ENCODE peak calls at places on chromosomes 5 and 9, in ten cellular contexts. One of them, this sample, is unnamed.

GRCh38 chr9:4796988-4797956 is 4.5 kb downstream of the RCL1 start:
- DNase-seq in CD4-positive, alpha-beta memory T cell: no peak
- DNase-seq in HEK293T: peak
- DNase-seq in activated naive CD4-positive, alpha-beta T cell: no peak
- DNase-seq in NCI-H510A treated with DMSO at 0.1 percent for 48 hours: no peak
- DNase-seq in activated B cell treated with CpG ODN at 0.5 μM for 24 hours: no peak
- DNase-seq in EL: peak
- DNase-seq in astrocyte of the spinal cord: peak
- DNase-seq in stimulated activated CD4-positive, alpha-beta T cell treated with anti-CD3 and anti-CD28 coated beads, Interleukin-15, amount 100 ng/mL, for 24 hours: peak
- DNase-seq in spleen: no peak
- DNase-seq in this sample: no peak

GRCh38 chr9:94250456-94250855 is 8.6 kb upstream of the ZNF169 start:
- DNase-seq in CD4-positive, alpha-beta memory T cell: peak
- DNase-seq in HEK293T: no peak
- DNase-seq in activated naive CD4-positive, alpha-beta T cell: no peak
- DNase-seq in NCI-H510A treated with DMSO at 0.1 percent for 48 hours: no peak
- DNase-seq in activated B cell treated with CpG ODN at 0.5 μM for 24 hours: no peak
- DNase-seq in EL: peak
- DNase-seq in astrocyte of the spinal cord: no peak
- DNase-seq in stimulated activated CD4-positive, alpha-beta T cell treated with anti-CD3 and anti-CD28 coated beads, Interleukin-15, amount 100 ng/mL, for 24 hours: no peak
- DNase-seq in spleen: no peak
- DNase-seq in this sample: no peak

GRCh38 chr9:8693147-8693921 is 893.8 kb upstream of the DMAC1 start:
- DNase-seq in CD4-positive, alpha-beta memory T cell: no peak
- DNase-seq in HEK293T: no peak
- DNase-seq in activated naive CD4-positive, alpha-beta T cell: no peak
- DNase-seq in NCI-H510A treated with DMSO at 0.1 percent for 48 hours: no peak
- DNase-seq in activated B cell treated with CpG ODN at 0.5 μM for 24 hours: no peak
- DNase-seq in EL: no peak
- DNase-seq in astrocyte of the spinal cord: no peak
- DNase-seq in stimulated activated CD4-positive, alpha-beta T cell treated with anti-CD3 and anti-CD28 coated beads, Interleukin-15, amount 100 ng/mL, for 24 hours: no peak
- DNase-seq in spleen: no peak
- DNase-seq in this sample: no peak

GRCh38 chr5:58999804-59000595 is 417.1 kb downstream of the RAB3C start:
- DNase-seq in CD4-positive, alpha-beta memory T cell: no peak
- DNase-seq in HEK293T: peak
- DNase-seq in activated naive CD4-positive, alpha-beta T cell: no peak
- DNase-seq in NCI-H510A treated with DMSO at 0.1 percent for 48 hours: no peak
- DNase-seq in activated B cell treated with CpG ODN at 0.5 μM for 24 hours: no peak
- DNase-seq in EL: no peak
- DNase-seq in astrocyte of the spinal cord: no peak
- DNase-seq in stimulated activated CD4-positive, alpha-beta T cell treated with anti-CD3 and anti-CD28 coated beads, Interleukin-15, amount 100 ng/mL, for 24 hours: no peak
- DNase-seq in spleen: no peak
- DNase-seq in this sample: peak

GRCh38 chr9:69044226-69045219 is 9.0 kb downstream of the FXN start:
- DNase-seq in CD4-positive, alpha-beta memory T cell: no peak
- DNase-seq in HEK293T: no peak
- DNase-seq in activated naive CD4-positive, alpha-beta T cell: no peak
- DNase-seq in NCI-H510A treated with DMSO at 0.1 percent for 48 hours: peak
- DNase-seq in activated B cell treated with CpG ODN at 0.5 μM for 24 hours: no peak
- DNase-seq in EL: peak
- DNase-seq in astrocyte of the spinal cord: peak
- DNase-seq in stimulated activated CD4-positive, alpha-beta T cell treated with anti-CD3 and anti-CD28 coated beads, Interleukin-15, amount 100 ng/mL, for 24 hours: no peak
- DNase-seq in spleen: no peak
- DNase-seq in this sample: no peak

GRCh38 chr5:151574597-151574996 is 16.5 kb downstream of the FAT2 start:
- DNase-seq in CD4-positive, alpha-beta memory T cell: no peak
- DNase-seq in HEK293T: no peak
- DNase-seq in activated naive CD4-positive, alpha-beta T cell: no peak
- DNase-seq in NCI-H510A treated with DMSO at 0.1 percent for 48 hours: no peak
- DNase-seq in activated B cell treated with CpG ODN at 0.5 μM for 24 hours: no peak
- DNase-seq in EL: no peak
- DNase-seq in astrocyte of the spinal cord: no peak
- DNase-seq in stimulated activated CD4-positive, alpha-beta T cell treated with anti-CD3 and anti-CD28 coated beads, Interleukin-15, amount 100 ng/mL, for 24 hours: no peak
- DNase-seq in spleen: no peak
- DNase-seq in this sample: no peak

GRCh38 chr5:67246108-67246507 is 49.5 kb upstream of the CD180 start:
- DNase-seq in CD4-positive, alpha-beta memory T cell: peak
- DNase-seq in HEK293T: peak
- DNase-seq in activated naive CD4-positive, alpha-beta T cell: no peak
- DNase-seq in NCI-H510A treated with DMSO at 0.1 percent for 48 hours: peak
- DNase-seq in activated B cell treated with CpG ODN at 0.5 μM for 24 hours: no peak
- DNase-seq in EL: peak
- DNase-seq in astrocyte of the spinal cord: peak
- DNase-seq in stimulated activated CD4-positive, alpha-beta T cell treated with anti-CD3 and anti-CD28 coated beads, Interleukin-15, amount 100 ng/mL, for 24 hours: no peak
- DNase-seq in spleen: no peak
- DNase-seq in this sample: peak

GRCh38 chr5:146662229-146662628 is 146.2 kb upstream of the GPR151 start:
- DNase-seq in CD4-positive, alpha-beta memory T cell: peak
- DNase-seq in HEK293T: no peak
- DNase-seq in activated naive CD4-positive, alpha-beta T cell: no peak
- DNase-seq in NCI-H510A treated with DMSO at 0.1 percent for 48 hours: no peak
- DNase-seq in activated B cell treated with CpG ODN at 0.5 μM for 24 hours: no peak
- DNase-seq in EL: peak
- DNase-seq in astrocyte of the spinal cord: peak
- DNase-seq in stimulated activated CD4-positive, alpha-beta T cell treated with anti-CD3 and anti-CD28 coated beads, Interleukin-15, amount 100 ng/mL, for 24 hours: peak
- DNase-seq in spleen: no peak
- DNase-seq in this sample: no peak

GRCh38 chr5:126970517-126971017 is 59.8 kb downstream of the MARCHF3 start:
- DNase-seq in CD4-positive, alpha-beta memory T cell: no peak
- DNase-seq in HEK293T: no peak
- DNase-seq in activated naive CD4-positive, alpha-beta T cell: no peak
- DNase-seq in NCI-H510A treated with DMSO at 0.1 percent for 48 hours: no peak
- DNase-seq in activated B cell treated with CpG ODN at 0.5 μM for 24 hours: no peak
- DNase-seq in EL: peak
- DNase-seq in astrocyte of the spinal cord: peak
- DNase-seq in stimulated activated CD4-positive, alpha-beta T cell treated with anti-CD3 and anti-CD28 coated beads, Interleukin-15, amount 100 ng/mL, for 24 hours: no peak
- DNase-seq in spleen: no peak
- DNase-seq in this sample: no peak

GRCh38 chr5:1010641-1011046 is 2.0 kb downstream of the NKD2 start:
- DNase-seq in CD4-positive, alpha-beta memory T cell: no peak
- DNase-seq in HEK293T: no peak
- DNase-seq in activated naive CD4-positive, alpha-beta T cell: no peak
- DNase-seq in NCI-H510A treated with DMSO at 0.1 percent for 48 hours: peak
- DNase-seq in activated B cell treated with CpG ODN at 0.5 μM for 24 hours: no peak
- DNase-seq in EL: no peak
- DNase-seq in astrocyte of the spinal cord: no peak
- DNase-seq in stimulated activated CD4-positive, alpha-beta T cell treated with anti-CD3 and anti-CD28 coated beads, Interleukin-15, amount 100 ng/mL, for 24 hours: no peak
- DNase-seq in spleen: peak
- DNase-seq in this sample: no peak

GRCh38 chr9:133023117-133023890 is 7.5 kb upstream of the GTF3C5 start:
- DNase-seq in CD4-positive, alpha-beta memory T cell: no peak
- DNase-seq in HEK293T: no peak
- DNase-seq in activated naive CD4-positive, alpha-beta T cell: no peak
- DNase-seq in NCI-H510A treated with DMSO at 0.1 percent for 48 hours: no peak
- DNase-seq in activated B cell treated with CpG ODN at 0.5 μM for 24 hours: no peak
- DNase-seq in EL: no peak
- DNase-seq in astrocyte of the spinal cord: no peak
- DNase-seq in stimulated activated CD4-positive, alpha-beta T cell treated with anti-CD3 and anti-CD28 coated beads, Interleukin-15, amount 100 ng/mL, for 24 hours: peak
- DNase-seq in spleen: no peak
- DNase-seq in this sample: no peak

GRCh38 chr5:173925449-173926071 is 37.4 kb downstream of the CPEB4 start:
- DNase-seq in CD4-positive, alpha-beta memory T cell: peak
- DNase-seq in HEK293T: peak
- DNase-seq in activated naive CD4-positive, alpha-beta T cell: peak
- DNase-seq in NCI-H510A treated with DMSO at 0.1 percent for 48 hours: no peak
- DNase-seq in activated B cell treated with CpG ODN at 0.5 μM for 24 hours: no peak
- DNase-seq in EL: peak
- DNase-seq in astrocyte of the spinal cord: peak
- DNase-seq in stimulated activated CD4-positive, alpha-beta T cell treated with anti-CD3 and anti-CD28 coated beads, Interleukin-15, amount 100 ng/mL, for 24 hours: peak
- DNase-seq in spleen: peak
- DNase-seq in this sample: peak

GRCh38 chr5:151483176-151483575 is 35.8 kb downstream of the SLC36A1 start:
- DNase-seq in CD4-positive, alpha-beta memory T cell: no peak
- DNase-seq in HEK293T: no peak
- DNase-seq in activated naive CD4-positive, alpha-beta T cell: no peak
- DNase-seq in NCI-H510A treated with DMSO at 0.1 percent for 48 hours: no peak
- DNase-seq in activated B cell treated with CpG ODN at 0.5 μM for 24 hours: no peak
- DNase-seq in EL: no peak
- DNase-seq in astrocyte of the spinal cord: no peak
- DNase-seq in stimulated activated CD4-positive, alpha-beta T cell treated with anti-CD3 and anti-CD28 coated beads, Interleukin-15, amount 100 ng/mL, for 24 hours: no peak
- DNase-seq in spleen: no peak
- DNase-seq in this sample: no peak

GRCh38 chr5:149268928-149269557 is 2.6 kb upstream of the AFAP1L1 start:
- DNase-seq in CD4-positive, alpha-beta memory T cell: peak
- DNase-seq in HEK293T: peak
- DNase-seq in activated naive CD4-positive, alpha-beta T cell: no peak
- DNase-seq in NCI-H510A treated with DMSO at 0.1 percent for 48 hours: peak
- DNase-seq in activated B cell treated with CpG ODN at 0.5 μM for 24 hours: no peak
- DNase-seq in EL: peak
- DNase-seq in astrocyte of the spinal cord: peak
- DNase-seq in stimulated activated CD4-positive, alpha-beta T cell treated with anti-CD3 and anti-CD28 coated beads, Interleukin-15, amount 100 ng/mL, for 24 hours: no peak
- DNase-seq in spleen: no peak
- DNase-seq in this sample: peak

GRCh38 chr9:117725426-117725887 is 21.3 kb downstream of the TLR4 start:
- DNase-seq in CD4-positive, alpha-beta memory T cell: no peak
- DNase-seq in HEK293T: no peak
- DNase-seq in activated naive CD4-positive, alpha-beta T cell: no peak
- DNase-seq in NCI-H510A treated with DMSO at 0.1 percent for 48 hours: no peak
- DNase-seq in activated B cell treated with CpG ODN at 0.5 μM for 24 hours: no peak
- DNase-seq in EL: no peak
- DNase-seq in astrocyte of the spinal cord: no peak
- DNase-seq in stimulated activated CD4-positive, alpha-beta T cell treated with anti-CD3 and anti-CD28 coated beads, Interleukin-15, amount 100 ng/mL, for 24 hours: no peak
- DNase-seq in spleen: no peak
- DNase-seq in this sample: no peak

GRCh38 chr9:98856982-98857381 is 49.5 kb downstream of the GALNT12 start:
- DNase-seq in CD4-positive, alpha-beta memory T cell: no peak
- DNase-seq in HEK293T: no peak
- DNase-seq in activated naive CD4-positive, alpha-beta T cell: no peak
- DNase-seq in NCI-H510A treated with DMSO at 0.1 percent for 48 hours: no peak
- DNase-seq in activated B cell treated with CpG ODN at 0.5 μM for 24 hours: no peak
- DNase-seq in EL: peak
- DNase-seq in astrocyte of the spinal cord: no peak
- DNase-seq in stimulated activated CD4-positive, alpha-beta T cell treated with anti-CD3 and anti-CD28 coated beads, Interleukin-15, amount 100 ng/mL, for 24 hours: no peak
- DNase-seq in spleen: no peak
- DNase-seq in this sample: no peak

GRCh38 chr5:166188482-166188881 is 2103.0 kb upstream of the WWC1 start:
- DNase-seq in CD4-positive, alpha-beta memory T cell: no peak
- DNase-seq in HEK293T: no peak
- DNase-seq in activated naive CD4-positive, alpha-beta T cell: no peak
- DNase-seq in NCI-H510A treated with DMSO at 0.1 percent for 48 hours: no peak
- DNase-seq in activated B cell treated with CpG ODN at 0.5 μM for 24 hours: no peak
- DNase-seq in EL: no peak
- DNase-seq in astrocyte of the spinal cord: no peak
- DNase-seq in stimulated activated CD4-positive, alpha-beta T cell treated with anti-CD3 and anti-CD28 coated beads, Interleukin-15, amount 100 ng/mL, for 24 hours: no peak
- DNase-seq in spleen: no peak
- DNase-seq in this sample: no peak

GRCh38 chr9:105608685-105609598 is 51.0 kb downstream of the FKTN start:
- DNase-seq in CD4-positive, alpha-beta memory T cell: peak
- DNase-seq in HEK293T: peak
- DNase-seq in activated naive CD4-positive, alpha-beta T cell: no peak
- DNase-seq in NCI-H510A treated with DMSO at 0.1 percent for 48 hours: peak
- DNase-seq in activated B cell treated with CpG ODN at 0.5 μM for 24 hours: no peak
- DNase-seq in EL: peak
- DNase-seq in astrocyte of the spinal cord: peak
- DNase-seq in stimulated activated CD4-positive, alpha-beta T cell treated with anti-CD3 and anti-CD28 coated beads, Interleukin-15, amount 100 ng/mL, for 24 hours: no peak
- DNase-seq in spleen: no peak
- DNase-seq in this sample: peak

GRCh38 chr5:2750026-2750757 is 1.3 kb downstream of the IRX2 start:
- DNase-seq in CD4-positive, alpha-beta memory T cell: no peak
- DNase-seq in HEK293T: no peak
- DNase-seq in activated naive CD4-positive, alpha-beta T cell: no peak
- DNase-seq in NCI-H510A treated with DMSO at 0.1 percent for 48 hours: no peak
- DNase-seq in activated B cell treated with CpG ODN at 0.5 μM for 24 hours: no peak
- DNase-seq in EL: peak
- DNase-seq in astrocyte of the spinal cord: peak
- DNase-seq in stimulated activated CD4-positive, alpha-beta T cell treated with anti-CD3 and anti-CD28 coated beads, Interleukin-15, amount 100 ng/mL, for 24 hours: no peak
- DNase-seq in spleen: no peak
- DNase-seq in this sample: no peak

GRCh38 chr5:111779260-111780254 is 22.6 kb upstream of the NREP start:
- DNase-seq in CD4-positive, alpha-beta memory T cell: no peak
- DNase-seq in HEK293T: no peak
- DNase-seq in activated naive CD4-positive, alpha-beta T cell: no peak
- DNase-seq in NCI-H510A treated with DMSO at 0.1 percent for 48 hours: no peak
- DNase-seq in activated B cell treated with CpG ODN at 0.5 μM for 24 hours: no peak
- DNase-seq in EL: no peak
- DNase-seq in astrocyte of the spinal cord: peak
- DNase-seq in stimulated activated CD4-positive, alpha-beta T cell treated with anti-CD3 and anti-CD28 coated beads, Interleukin-15, amount 100 ng/mL, for 24 hours: no peak
- DNase-seq in spleen: no peak
- DNase-seq in this sample: no peak

GRCh38 chr5:159345861-159346260 is 15.6 kb upstream of the IL12B start:
- DNase-seq in CD4-positive, alpha-beta memory T cell: no peak
- DNase-seq in HEK293T: no peak
- DNase-seq in activated naive CD4-positive, alpha-beta T cell: no peak
- DNase-seq in NCI-H510A treated with DMSO at 0.1 percent for 48 hours: no peak
- DNase-seq in activated B cell treated with CpG ODN at 0.5 μM for 24 hours: no peak
- DNase-seq in EL: no peak
- DNase-seq in astrocyte of the spinal cord: no peak
- DNase-seq in stimulated activated CD4-positive, alpha-beta T cell treated with anti-CD3 and anti-CD28 coated beads, Interleukin-15, amount 100 ng/mL, for 24 hours: no peak
- DNase-seq in spleen: no peak
- DNase-seq in this sample: no peak

GRCh38 chr5:64599226-64599625 is 91.1 kb upstream of the SHISAL2B start:
- DNase-seq in CD4-positive, alpha-beta memory T cell: no peak
- DNase-seq in HEK293T: no peak
- DNase-seq in activated naive CD4-positive, alpha-beta T cell: no peak
- DNase-seq in NCI-H510A treated with DMSO at 0.1 percent for 48 hours: no peak
- DNase-seq in activated B cell treated with CpG ODN at 0.5 μM for 24 hours: no peak
- DNase-seq in EL: no peak
- DNase-seq in astrocyte of the spinal cord: no peak
- DNase-seq in stimulated activated CD4-positive, alpha-beta T cell treated with anti-CD3 and anti-CD28 coated beads, Interleukin-15, amount 100 ng/mL, for 24 hours: no peak
- DNase-seq in spleen: no peak
- DNase-seq in this sample: no peak

GRCh38 chr9:34991833-34992375 is 2.4 kb downstream of the DNAJB5 start:
- DNase-seq in CD4-positive, alpha-beta memory T cell: no peak
- DNase-seq in HEK293T: no peak
- DNase-seq in activated naive CD4-positive, alpha-beta T cell: no peak
- DNase-seq in NCI-H510A treated with DMSO at 0.1 percent for 48 hours: no peak
- DNase-seq in activated B cell treated with CpG ODN at 0.5 μM for 24 hours: no peak
- DNase-seq in EL: peak
- DNase-seq in astrocyte of the spinal cord: peak
- DNase-seq in stimulated activated CD4-positive, alpha-beta T cell treated with anti-CD3 and anti-CD28 coated beads, Interleukin-15, amount 100 ng/mL, for 24 hours: peak
- DNase-seq in spleen: no peak
- DNase-seq in this sample: no peak

GRCh38 chr9:70079364-70080103 is 35.9 kb downstream of the MAMDC2 start:
- DNase-seq in CD4-positive, alpha-beta memory T cell: no peak
- DNase-seq in HEK293T: no peak
- DNase-seq in activated naive CD4-positive, alpha-beta T cell: no peak
- DNase-seq in NCI-H510A treated with DMSO at 0.1 percent for 48 hours: peak
- DNase-seq in activated B cell treated with CpG ODN at 0.5 μM for 24 hours: no peak
- DNase-seq in EL: no peak
- DNase-seq in astrocyte of the spinal cord: no peak
- DNase-seq in stimulated activated CD4-positive, alpha-beta T cell treated with anti-CD3 and anti-CD28 coated beads, Interleukin-15, amount 100 ng/mL, for 24 hours: no peak
- DNase-seq in spleen: no peak
- DNase-seq in this sample: no peak

GRCh38 chr5:170448221-170448620 is 55.6 kb upstream of the KCNIP1 start:
- DNase-seq in CD4-positive, alpha-beta memory T cell: no peak
- DNase-seq in HEK293T: no peak
- DNase-seq in activated naive CD4-positive, alpha-beta T cell: no peak
- DNase-seq in NCI-H510A treated with DMSO at 0.1 percent for 48 hours: no peak
- DNase-seq in activated B cell treated with CpG ODN at 0.5 μM for 24 hours: no peak
- DNase-seq in EL: no peak
- DNase-seq in astrocyte of the spinal cord: no peak
- DNase-seq in stimulated activated CD4-positive, alpha-beta T cell treated with anti-CD3 and anti-CD28 coated beads, Interleukin-15, amount 100 ng/mL, for 24 hours: no peak
- DNase-seq in spleen: no peak
- DNase-seq in this sample: no peak

GRCh38 chr5:5616247-5616895 is 193.9 kb downstream of the ICE1 start:
- DNase-seq in CD4-positive, alpha-beta memory T cell: no peak
- DNase-seq in HEK293T: no peak
- DNase-seq in activated naive CD4-positive, alpha-beta T cell: no peak
- DNase-seq in NCI-H510A treated with DMSO at 0.1 percent for 48 hours: no peak
- DNase-seq in activated B cell treated with CpG ODN at 0.5 μM for 24 hours: no peak
- DNase-seq in EL: no peak
- DNase-seq in astrocyte of the spinal cord: no peak
- DNase-seq in stimulated activated CD4-positive, alpha-beta T cell treated with anti-CD3 and anti-CD28 coated beads, Interleukin-15, amount 100 ng/mL, for 24 hours: no peak
- DNase-seq in spleen: no peak
- DNase-seq in this sample: no peak

GRCh38 chr5:132296412-132297001 is 2.3 kb downstream of the SLC22A4 start:
- DNase-seq in CD4-positive, alpha-beta memory T cell: no peak
- DNase-seq in HEK293T: no peak
- DNase-seq in activated naive CD4-positive, alpha-beta T cell: no peak
- DNase-seq in NCI-H510A treated with DMSO at 0.1 percent for 48 hours: no peak
- DNase-seq in activated B cell treated with CpG ODN at 0.5 μM for 24 hours: no peak
- DNase-seq in EL: peak
- DNase-seq in astrocyte of the spinal cord: peak
- DNase-seq in stimulated activated CD4-positive, alpha-beta T cell treated with anti-CD3 and anti-CD28 coated beads, Interleukin-15, amount 100 ng/mL, for 24 hours: no peak
- DNase-seq in spleen: peak
- DNase-seq in this sample: no peak

GRCh38 chr5:41517909-41518308 is 7.5 kb upstream of the PLCXD3 start:
- DNase-seq in CD4-positive, alpha-beta memory T cell: no peak
- DNase-seq in HEK293T: no peak
- DNase-seq in activated naive CD4-positive, alpha-beta T cell: no peak
- DNase-seq in NCI-H510A treated with DMSO at 0.1 percent for 48 hours: no peak
- DNase-seq in activated B cell treated with CpG ODN at 0.5 μM for 24 hours: no peak
- DNase-seq in EL: no peak
- DNase-seq in astrocyte of the spinal cord: peak
- DNase-seq in stimulated activated CD4-positive, alpha-beta T cell treated with anti-CD3 and anti-CD28 coated beads, Interleukin-15, amount 100 ng/mL, for 24 hours: no peak
- DNase-seq in spleen: no peak
- DNase-seq in this sample: no peak

This sample was measured in NCI-H460.